ENCODE peak calls at places on chromosomes 12 and 14, in four cellular contexts. H is IMR-90, N is K562, X is HepG2. Y is an unnamed sample.

GRCh38 chr14:99035712-99036593 is 236.0 kb downstream of the BCL11B start:
- DNase-seq in H (peak), N (no peak), X (peak), Y (no peak)

GRCh38 chr14:89165189-89165809 is 251.7 kb downstream of the FOXN3 start:
- DNase-seq in H (no peak), N (peak), X (no peak), Y (peak)

GRCh38 chr12:98998697-98999299 is 353.7 kb downstream of the APAF1 start:
- DNase-seq in H (peak), N (peak), X (peak), Y (peak)

GRCh38 chr12:1384910-1385309 is 209.5 kb downstream of the FBXL14 start:
- DNase-seq in H (no peak), N (no peak), X (no peak), Y (no peak)

GRCh38 chr12:49515266-49515665 is 23.6 kb upstream of the KCNH3 start:
- DNase-seq in H (peak), N (no peak), X (no peak), Y (no peak)

GRCh38 chr14:21924479-21924878 is 250.9 kb upstream of the OR4E1 start:
- DNase-seq in H (no peak), N (no peak), X (no peak), Y (no peak)

GRCh38 chr12:96108321-96108720 is 72.9 kb upstream of the LTA4H start:
- DNase-seq in H (no peak), N (no peak), X (no peak), Y (no peak)

GRCh38 chr12:2183556-2184541 is 131.1 kb downstream of the CACNA1C start:
- DNase-seq in H (peak), N (no peak), X (peak), Y (no peak)

GRCh38 chr12:75854681-75855309 is 176.8 kb downstream of the PHLDA1 start:
- DNase-seq in H (peak), N (no peak), X (no peak), Y (no peak)

GRCh38 chr14:64704145-64704742 is at the start of gene PLEKHG3:
- DNase-seq in H (peak), N (peak), X (peak), Y (peak)

GRCh38 chr14:76710093-76711010 is 50.9 kb upstream of the VASH1 start:
- DNase-seq in H (peak), N (peak), X (peak), Y (peak)

GRCh38 chr12:122467983-122468382 is 32.7 kb downstream of the ZCCHC8 start:
- DNase-seq in H (no peak), N (no peak), X (no peak), Y (no peak)

GRCh38 chr12:131437706-131438210 is 273.1 kb upstream of the SFSWAP start:
- DNase-seq in H (no peak), N (no peak), X (no peak), Y (no peak)

GRCh38 chr14:22997676-22998323 is 12.1 kb downstream of the C14orf93 start:
- DNase-seq in H (no peak), N (no peak), X (no peak), Y (no peak)

GRCh38 chr12:62640910-62641448 is 174.4 kb downstream of the MON2 start:
- DNase-seq in H (peak), N (no peak), X (no peak), Y (no peak)

GRCh38 chr14:23099212-23099861 is 4.0 kb downstream of the C14orf119 start:
- DNase-seq in H (no peak), N (no peak), X (no peak), Y (no peak)

GRCh38 chr12:34397591-34398365 is 375.5 kb downstream of the ALG10 start:
- DNase-seq in H (no peak), N (peak), X (no peak), Y (no peak)

GRCh38 chr12:118781692-118782091 is 199.6 kb upstream of the SRRM4 start:
- DNase-seq in H (no peak), N (no peak), X (no peak), Y (no peak)

GRCh38 chr14:89283327-89284060 is 133.5 kb downstream of the FOXN3 start:
- DNase-seq in H (no peak), N (no peak), X (no peak), Y (no peak)

GRCh38 chr12:1115471-1116242 is 124.6 kb downstream of the ERC1 start:
- DNase-seq in H (peak), N (no peak), X (no peak), Y (no peak)

GRCh38 chr12:124053855-124054254 is 80.8 kb downstream of the ZNF664 start:
- DNase-seq in H (peak), N (peak), X (peak), Y (peak)

GRCh38 chr14:96239759-96240158 is 16.3 kb upstream of the BDKRB1 start:
- DNase-seq in H (no peak), N (no peak), X (no peak), Y (no peak)

GRCh38 chr12:63382930-63383329 is 231.9 kb upstream of the AVPR1A start:
- DNase-seq in H (no peak), N (no peak), X (no peak), Y (no peak)

GRCh38 chr14:104798300-104799238 is 2.3 kb upstream of the ZBTB42 start:
- DNase-seq in H (no peak), N (no peak), X (no peak), Y (no peak)

GRCh38 chr12:57202321-57202720 is 14.3 kb upstream of the NXPH4 start:
- DNase-seq in H (no peak), N (no peak), X (no peak), Y (no peak)

GRCh38 chr12:27366621-27367020 is 34.0 kb downstream of the BMAL2 start:
- DNase-seq in H (no peak), N (no peak), X (no peak), Y (no peak)

GRCh38 chr12:124876171-124876570 is 12.5 kb upstream of the SCARB1 start:
- DNase-seq in H (no peak), N (no peak), X (no peak), Y (no peak)

GRCh38 chr12:104025771-104026170 is 24.2 kb downstream of the GLT8D2 start:
- DNase-seq in H (no peak), N (no peak), X (no peak), Y (no peak)

GRCh38 chr14:93832665-93833064 is 44.4 kb upstream of the PRIMA1 start:
- DNase-seq in H (no peak), N (no peak), X (no peak), Y (no peak)

GRCh38 chr14:66403183-66403582 is 83.0 kb upstream of the CCDC196 start:
- DNase-seq in H (peak), N (no peak), X (peak), Y (peak)

GRCh38 chr12:7108042-7108927 is 729 bp downstream of the C1RL start:
- DNase-seq in H (peak), N (peak), X (peak), Y (peak)

GRCh38 chr12:114916531-114916930 is 232.6 kb upstream of the TBX3 start:
- DNase-seq in H (no peak), N (no peak), X (no peak), Y (no peak)

GRCh38 chr12:114917953-114918352 is 234.0 kb upstream of the TBX3 start:
- DNase-seq in H (no peak), N (no peak), X (no peak), Y (no peak)

GRCh38 chr12:114916124-114916523 is 232.1 kb upstream of the TBX3 start:
- DNase-seq in H (peak), N (no peak), X (no peak), Y (no peak)

GRCh38 chr12:114918535-114919233 is 234.7 kb upstream of the TBX3 start:
- DNase-seq in H (peak), N (no peak), X (peak), Y (no peak)

DNA sequence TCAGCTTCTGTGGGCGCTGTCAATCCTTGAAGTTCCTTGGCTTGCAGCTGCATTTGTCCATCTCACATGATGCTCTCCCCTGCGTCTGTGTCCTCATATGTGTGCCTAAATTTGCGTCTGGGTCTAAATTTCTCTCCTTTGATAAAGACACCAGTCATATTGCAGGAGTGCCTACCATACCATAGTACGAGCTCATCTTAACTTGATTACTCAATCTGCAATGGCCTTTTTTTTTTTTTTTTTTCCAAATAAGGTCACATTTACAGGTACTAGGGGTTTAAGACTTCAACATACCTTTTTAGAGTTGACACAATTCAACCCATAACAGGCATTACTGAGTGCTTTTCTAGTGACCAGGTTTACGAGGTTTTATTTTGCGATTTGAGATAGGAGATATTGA is 233.3 kb upstream of the TBX3 start:
- DNase-seq in H (no peak), N (no peak), X (no peak), Y (no peak)
- TF ChIP-seq POLR2A in H (no peak), N (no peak), X (no peak), Y (no peak)

GRCh38 chr12:29783773-29784666 is at the start of gene TMTC1:
- DNase-seq in H (peak), N (no peak), X (no peak), Y (no peak)
- TF ChIP-seq POLR2A in H (no peak), N (no peak), X (no peak), Y (no peak)

GRCh38 chr14:24237463-24237955 is 4.8 kb downstream of the GMPR2 start:
- DNase-seq in H (no peak), N (no peak), X (no peak), Y (no peak)
- TF ChIP-seq POLR2A in H (no peak), N (no peak), X (no peak), Y (no peak)

GRCh38 chr12:108518716-108519496 is 3.8 kb downstream of the FICD start:
- DNase-seq in H (no peak), N (no peak), X (no peak), Y (no peak)

GRCh38 chr12:108518101-108518715 is 3.1 kb downstream of the FICD start:
- DNase-seq in H (no peak), N (no peak), X (no peak), Y (peak)

GRCh38 chr12:108516511-108517275 is 1.6 kb downstream of the FICD start:
- DNase-seq in H (no peak), N (no peak), X (no peak), Y (peak)

GRCh38 chr12:108517288-108518100 is 2.4 kb downstream of the FICD start:
- DNase-seq in H (no peak), N (no peak), X (no peak), Y (no peak)

GRCh38 chr12:108519558-108519957 is 4.5 kb downstream of the FICD start:
- DNase-seq in H (no peak), N (peak), X (no peak), Y (peak)
- TF ChIP-seq POLR2A in H (no peak), N (no peak), X (no peak), Y (no peak)

GRCh38 chr14:70901218-70901772 is 6.0 kb upstream of the PCNX1 start:
- DNase-seq in H (peak), N (no peak), X (no peak), Y (no peak)
- TF ChIP-seq POLR2A in H (no peak), N (no peak), X (no peak), Y (no peak)

DNA sequence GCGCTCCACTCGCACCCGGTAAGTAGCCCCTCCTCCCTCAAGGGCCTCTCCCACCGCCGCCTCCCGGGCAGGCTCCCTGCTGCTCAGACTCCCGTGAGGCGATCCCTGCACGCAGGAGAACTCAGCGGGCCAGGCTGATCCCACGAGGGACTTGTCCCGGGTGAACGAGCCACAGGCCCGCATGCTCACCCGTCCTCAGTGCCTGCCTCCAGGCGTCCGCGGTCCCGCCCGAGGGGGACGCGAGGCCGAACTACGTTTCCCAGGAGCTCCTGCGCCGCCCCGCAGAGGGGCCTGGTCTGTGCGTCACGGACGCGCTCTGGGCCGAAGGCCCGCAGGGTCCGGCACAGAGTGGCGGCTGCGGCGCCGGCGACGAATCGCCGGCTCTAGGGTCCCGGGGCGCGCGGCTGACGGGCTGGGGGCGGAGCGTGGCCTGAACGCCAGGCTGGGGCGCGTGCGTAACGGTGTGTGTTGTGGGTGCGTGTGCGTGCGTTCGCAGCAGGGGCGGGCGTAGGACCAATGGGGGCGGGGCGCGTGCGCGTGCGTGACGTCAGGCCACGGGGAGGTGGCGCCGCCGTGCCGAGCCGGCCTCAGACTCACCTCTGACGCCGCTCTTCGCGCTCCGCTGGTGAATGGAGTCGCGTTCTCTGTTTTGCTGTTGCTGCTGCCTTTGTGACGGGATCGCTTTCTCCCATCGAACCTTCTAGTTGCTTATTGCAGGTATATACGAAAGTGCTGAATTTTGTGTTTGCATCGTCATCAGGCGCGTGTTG is at the start of the genes ZNF10 and ZNF891:
- DNase-seq in H (peak), N (peak), X (peak), Y (peak)
- TF ChIP-seq POLR2A in H (peak), N (peak), X (peak), Y (peak)

DNA sequence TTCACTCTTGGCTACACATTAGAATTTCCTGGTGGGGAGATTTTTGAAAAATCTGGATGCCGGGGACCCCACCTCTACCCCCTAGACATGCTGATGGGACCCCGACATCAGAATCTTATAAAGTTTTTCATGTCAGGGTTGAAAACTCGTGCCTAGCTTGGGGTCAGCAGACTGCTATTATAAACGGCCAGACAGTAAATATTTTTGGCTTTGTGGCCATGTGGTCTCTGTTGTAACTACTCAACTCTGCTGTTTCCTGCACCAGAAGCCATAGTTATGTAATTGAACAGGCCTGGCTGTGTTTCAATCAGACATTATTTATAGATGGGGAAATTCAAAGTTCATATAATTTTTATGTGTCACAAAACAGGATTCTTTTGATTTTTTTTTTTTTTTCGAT is 41.6 kb downstream of the ACACB start:
- DNase-seq in H (no peak), N (no peak), X (no peak), Y (no peak)
- TF ChIP-seq POLR2A in H (no peak), N (no peak), X (no peak), Y (no peak)

GRCh38 chr12:52147367-52147972 is 44.3 kb downstream of the KRT80 start:
- DNase-seq in H (peak), N (peak), X (peak), Y (peak)

GRCh38 chr12:52146822-52147366 is 44.9 kb downstream of the KRT80 start:
- DNase-seq in H (no peak), N (no peak), X (no peak), Y (no peak)

GRCh38 chr12:52149182-52149641 is 42.6 kb downstream of the KRT80 start:
- DNase-seq in H (no peak), N (no peak), X (no peak), Y (no peak)

GRCh38 chr12:52148541-52149181 is 43.2 kb downstream of the KRT80 start:
- DNase-seq in H (no peak), N (peak), X (no peak), Y (peak)

DNA sequence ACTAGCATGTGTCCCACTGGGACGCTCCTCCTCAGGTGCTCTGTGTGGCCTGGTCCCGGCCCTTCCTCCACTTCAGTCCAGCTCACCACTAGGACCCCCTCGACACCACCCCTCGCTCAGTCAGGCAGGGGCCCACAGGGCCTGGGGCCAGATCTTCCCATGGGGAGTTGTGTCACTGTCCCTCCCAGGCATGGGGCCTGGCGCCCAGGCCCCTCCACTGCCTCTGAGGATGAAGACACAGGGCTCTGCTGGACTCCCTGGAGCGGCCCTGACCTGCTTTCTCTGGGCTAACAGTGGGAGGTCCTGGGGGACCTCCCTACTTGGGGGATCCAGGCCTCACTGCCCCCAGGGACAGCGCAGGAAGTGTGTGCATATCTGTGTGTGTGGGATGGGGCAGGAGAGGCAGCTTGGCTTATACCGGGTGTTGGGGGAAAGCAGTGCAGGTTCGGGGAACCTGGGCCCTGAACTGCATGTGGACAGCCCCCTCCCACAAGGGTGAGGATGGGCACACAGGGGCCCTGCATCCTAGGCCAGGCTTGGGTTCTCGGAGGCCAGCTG is 43.8 kb downstream of the KRT80 start:
- DNase-seq in H (no peak), N (no peak), X (no peak), Y (no peak)
- TF ChIP-seq POLR2A in H (no peak), N (no peak), X (no peak), Y (no peak)

GRCh38 chr14:50003213-50004021 is 110.5 kb downstream of the ARF6 start:
- DNase-seq in H (peak), N (peak), X (peak), Y (peak)
- TF ChIP-seq POLR2A in H (no peak), N (peak), X (peak), Y (peak)

Y was measured in erythroblast.